ENCODE peak calls at places on chromosomes 13 and 19, in seven cellular contexts. X, W, M, Y, B, J and O are unnamed samples.
A peak's percentile ranks its signal among the peaks of the same experiment; 100 is the strongest.

GRCh38 chr19:21519488-21519887 is 14.1 kb downstream of the ZNF429 start:
- DNase-seq in X (no peak), Y (peak; percentile 1), W (no peak), B (no peak), J (no peak), M (no peak), O (peak; percentile 25)

GRCh38 chr13:34894756-34895155 is 47.3 kb upstream of the NBEA start:
- DNase-seq in X (no peak), W (no peak), M (no peak), B (no peak), J (no peak), Y (no peak), O (no peak)

GRCh38 chr13:30293995-30294394 is 13.4 kb downstream of the KATNAL1 start:
- DNase-seq in W (no peak), J (no peak), M (no peak), B (no peak), X (no peak), Y (no peak), O (no peak)

GRCh38 chr13:23608704-23609413 is 38.6 kb downstream of the TNFRSF19 start:
- DNase-seq in X (peak; percentile 70), J (no peak), M (peak; percentile 78), W (peak; percentile 88), Y (peak; percentile 33), B (no peak), O (no peak)

GRCh38 chr13:20873348-20873747 is 29.2 kb downstream of the XPO4 start:
- DNase-seq in Y (peak; percentile 21), B (peak; percentile 70), J (no peak), X (no peak), M (no peak), W (peak; percentile 55), O (no peak)

GRCh38 chr13:113650275-113650674 is 7.7 kb downstream of the ATP4B start:
- DNase-seq in J (peak; percentile 35), X (peak; percentile 57), W (no peak), M (peak; percentile 36), Y (no peak), B (no peak), O (no peak)

GRCh38 chr13:98267080-98267912 is 90.2 kb upstream of the RNF113B start:
- DNase-seq in Y (peak; percentile 34), X (no peak), W (peak; percentile 50), J (no peak), M (no peak), B (peak; percentile 68), O (no peak)

GRCh38 chr13:46232281-46232680 is 20.6 kb downstream of the LRRC63 start:
- DNase-seq in J (no peak), Y (peak; percentile 50), M (no peak), X (no peak), W (peak; percentile 40), B (peak; percentile 61), O (no peak)

GRCh38 chr19:5192568-5192967 is 148.0 kb downstream of the PTPRS start:
- DNase-seq in X (no peak), W (no peak), J (no peak), M (no peak), B (no peak), Y (no peak), O (no peak)

GRCh38 chr13:94550030-94550738 is 45.8 kb downstream of the TGDS start:
- DNase-seq in J (no peak), X (no peak), Y (peak; percentile 59), B (peak; percentile 64), W (no peak), M (no peak), O (no peak)

GRCh38 chr19:6580313-6580712 is 10.6 kb downstream of the CD70 start:
- DNase-seq in B (peak; percentile 92), Y (peak; percentile 27), W (peak; percentile 30), M (no peak), J (no peak), X (no peak), O (no peak)

GRCh38 chr13:113526466-113527220 is 36.1 kb upstream of the DCUN1D2 start:
- DNase-seq in Y (no peak), W (no peak), J (no peak), B (no peak), X (peak; percentile 21), M (no peak), O (peak; percentile 8)

GRCh38 chr13:31074750-31075149 is 87.0 kb downstream of the HSPH1 start:
- DNase-seq in B (no peak), M (no peak), J (no peak), W (no peak), X (no peak), Y (no peak), O (peak; percentile 58)

GRCh38 chr13:33006646-33007045 is 9.6 kb upstream of the KL start:
- DNase-seq in M (no peak), W (no peak), X (no peak), J (no peak), Y (no peak), B (peak; percentile 86), O (no peak)

GRCh38 chr13:26528527-26528926 is 29.0 kb upstream of the WASF3 start:
- DNase-seq in X (no peak), B (no peak), J (no peak), Y (no peak), W (no peak), M (no peak), O (no peak)

GRCh38 chr19:39236527-39236926 is 8.3 kb downstream of the IFNL3 start:
- DNase-seq in M (no peak), W (no peak), B (no peak), J (no peak), Y (no peak), X (no peak), O (no peak)

GRCh38 chr13:91045351-91046034 is 302.0 kb upstream of the MIR17HG start:
- DNase-seq in Y (peak; percentile 14), X (no peak), M (no peak), J (no peak), W (no peak), B (peak; percentile 9), O (peak; percentile 52)

GRCh38 chr19:46959962-46960556 is 59.6 kb upstream of the NPAS1 start:
- DNase-seq in X (no peak), B (peak; percentile 61), W (no peak), M (no peak), J (no peak), Y (no peak), O (no peak)

GRCh38 chr13:36130542-36131214 is 504 bp downstream of the DCLK1 start:
- DNase-seq in X (peak; percentile 69), M (peak; percentile 50), Y (peak; percentile 33), B (no peak), W (no peak), J (peak; percentile 70), O (no peak)

GRCh38 chr19:35563207-35563829 is at the start of gene ATP4A:
- DNase-seq in M (no peak), Y (no peak), B (no peak), W (no peak), J (peak; percentile 54), X (peak; percentile 55), O (no peak)
- H3K4me1 ChIP-seq in M (no peaks in the 10 kb centered on the region), Y (no peaks in the 10 kb centered on the region), B (no peaks in the 10 kb centered on the region), W (no peaks in the 10 kb centered on the region), J (no peaks in the 10 kb centered on the region), X (no peaks in the 10 kb centered on the region), O (peaks cover 13% of the 10 kb centered on the region)

GRCh38 chr19:23543351-23543750 is 143.7 kb downstream of the ZNF675 start:
- DNase-seq in B (no peak), X (no peak), Y (no peak), W (no peak), J (no peak), M (no peak), O (no peak)

GRCh38 chr19:23547156-23547555 is 139.9 kb downstream of the ZNF675 start:
- DNase-seq in B (no peak), W (no peak), Y (no peak), X (no peak), M (no peak), J (no peak), O (no peak)

GRCh38 chr19:23539499-23539898 is 144.2 kb upstream of the ZNF91 start:
- DNase-seq in Y (no peak), B (no peak), X (no peak), M (no peak), W (no peak), J (no peak), O (no peak)

GRCh38 chr19:23541991-23542390 is 145.0 kb downstream of the ZNF675 start:
- DNase-seq in M (no peak), Y (no peak), B (no peak), X (no peak), J (no peak), W (no peak), O (no peak)

GRCh38 chr19:23542562-23542961 is 144.4 kb downstream of the ZNF675 start:
- DNase-seq in Y (no peak), X (no peak), M (no peak), W (no peak), B (no peak), J (no peak), O (no peak)
- H3K9me3 ChIP-seq in Y (no peaks in the 10 kb centered on the region), X (no peaks in the 10 kb centered on the region), M (no peaks in the 10 kb centered on the region), W (peaks cover 7% of the 10 kb centered on the region), B (no peaks in the 10 kb centered on the region), J (no peaks in the 10 kb centered on the region), O (no peaks in the 10 kb centered on the region)

DNA sequence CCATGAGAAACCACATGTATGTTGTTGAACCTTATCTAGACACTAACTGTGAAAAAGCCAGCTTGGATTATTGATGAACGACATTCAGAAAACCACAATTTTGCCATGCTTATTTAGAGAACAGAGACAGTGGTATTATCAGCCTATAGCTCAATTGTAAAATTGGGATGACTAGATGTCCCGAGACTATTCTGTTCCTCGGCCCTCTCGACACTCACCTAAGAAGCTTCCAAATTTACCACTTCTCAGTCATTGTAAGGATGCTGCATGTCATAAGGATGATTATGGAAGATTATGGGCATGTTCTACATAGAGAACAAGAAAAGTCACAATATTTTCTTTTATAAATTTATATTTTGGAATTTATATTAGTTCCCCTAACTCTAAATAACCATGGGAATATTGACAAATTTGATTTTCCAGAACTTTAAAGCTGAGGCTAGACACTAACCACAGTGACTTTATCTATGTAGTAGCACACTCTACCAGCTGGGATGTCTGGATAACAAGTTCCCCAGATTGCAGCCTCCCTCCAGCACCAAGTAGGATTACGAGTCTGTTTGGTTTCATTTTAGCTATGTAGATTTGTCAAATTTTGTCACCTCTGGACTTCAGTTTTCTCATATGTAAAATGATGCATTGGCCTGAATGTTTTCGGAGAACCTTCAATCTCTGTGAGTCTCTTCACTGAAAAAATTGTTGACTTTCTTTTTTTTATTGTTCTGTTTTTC is 513.6 kb downstream of the IRS2 start:
- DNase-seq in M (no peak), B (peak; percentile 59), J (no peak), W (no peak), Y (peak; percentile 35), X (no peak), O (no peak)
- H3K4me3 ChIP-seq in M (no peak overlapping the region), B (no peak overlapping the region), J (no peak overlapping the region), W (no peak overlapping the region), Y (no peak overlapping the region), X (no peak overlapping the region), O (no peak overlapping the region)

DNA sequence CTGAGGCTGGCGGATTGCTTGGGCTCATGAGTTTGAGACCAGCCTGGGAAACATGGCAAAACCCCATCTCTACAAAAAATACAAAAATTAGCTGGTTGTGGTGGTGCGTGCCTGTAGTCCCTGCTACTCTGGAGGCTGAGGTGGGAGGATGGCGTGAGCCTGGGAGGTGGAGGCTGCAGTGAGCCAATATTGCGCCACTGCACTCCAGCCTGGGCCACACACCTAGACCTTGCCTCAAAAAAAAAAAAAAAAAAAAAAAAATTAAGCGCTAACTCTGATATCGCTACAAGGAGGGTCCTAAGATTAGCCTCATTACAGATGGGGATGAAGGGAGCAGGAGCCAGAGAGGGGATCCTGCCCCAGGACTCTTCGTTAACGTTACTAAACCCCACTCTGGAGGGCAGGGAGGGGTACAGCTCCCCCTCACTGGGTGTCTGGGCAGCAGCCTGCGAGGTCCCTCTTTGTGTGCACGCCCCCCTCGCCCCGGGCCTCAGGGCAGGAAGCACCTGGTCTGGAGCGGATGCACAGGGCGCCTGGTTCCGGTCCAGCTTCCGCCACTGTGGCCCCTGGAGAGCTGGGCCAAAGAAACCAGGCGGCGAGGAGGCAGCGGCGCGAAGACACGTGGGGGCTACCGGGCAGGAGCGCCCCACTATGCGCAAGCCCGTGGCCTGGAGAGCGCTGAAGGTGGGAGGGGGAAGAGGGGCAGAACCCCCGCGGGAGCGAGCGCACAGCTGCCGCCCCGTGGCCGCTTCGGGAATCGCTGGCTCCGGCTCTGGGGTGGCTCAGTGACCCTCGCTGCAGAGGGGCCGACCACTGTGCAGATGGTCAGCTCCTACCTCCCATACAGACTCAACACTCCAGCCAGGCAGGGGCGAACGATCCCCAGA is 1.5 kb upstream of the LYL1 start:
- DNase-seq in Y (no peak), J (no peak), M (peak; percentile 81), B (no peak), W (peak; percentile 94), X (peak; percentile 82), O (peak; percentile 96)
- H3K4me1 ChIP-seq in Y (peaks cover 7% of the 10 kb centered on the region), J (no peaks in the 10 kb centered on the region), M (no peaks in the 10 kb centered on the region), B (peaks cover 3% of the 10 kb centered on the region), W (peaks cover 41% of the 10 kb centered on the region), X (peaks cover 19% of the 10 kb centered on the region), O (peaks cover 62% of the 10 kb centered on the region)